ENCODE peak calls at places on chromosome 1, in four cellular contexts. One of them, this sample, is unnamed.

GRCh38 chr1:226645279-226645976 is 93.7 kb downstream of the ITPKB start:
- DNase-seq in HepG2: no peak
- DNase-seq in H1: no peak
- DNase-seq in K562: no peak
- DNase-seq in this sample: no peak

GRCh38 chr1:172708452-172708851 is 49.5 kb downstream of the FASLG start:
- DNase-seq in HepG2: no peak
- DNase-seq in H1: no peak
- DNase-seq in K562: no peak
- DNase-seq in this sample: no peak

GRCh38 chr1:207910678-207911354 is at the start of gene CD34:
- DNase-seq in HepG2: no peak
- DNase-seq in H1: no peak
- DNase-seq in K562: no peak
- DNase-seq in this sample: no peak

GRCh38 chr1:57910782-57911181 is 486.9 kb upstream of the DAB1 start:
- DNase-seq in H1: no peak
- DNase-seq in HepG2: no peak
- DNase-seq in K562: no peak
- DNase-seq in this sample: no peak

GRCh38 chr1:57422271-57423134 is 1.4 kb downstream of the DAB1 start:
- DNase-seq in H1: no peak
- DNase-seq in HepG2: no peak
- DNase-seq in K562: no peak
- DNase-seq in this sample: no peak

GRCh38 chr1:42940851-42941639 is 17.6 kb downstream of the SLC2A1 start:
- DNase-seq in K562: no peak
- DNase-seq in H1: no peak
- DNase-seq in HepG2: peak
- DNase-seq in this sample: no peak

GRCh38 chr1:117120774-117121588 is 568 bp downstream of the TRIM45 start:
- DNase-seq in H1: no peak
- DNase-seq in K562: no peak
- DNase-seq in HepG2: peak
- DNase-seq in this sample: peak

GRCh38 chr1:22739648-22740385 is 29.2 kb downstream of the EPHB2 start:
- DNase-seq in K562: peak
- DNase-seq in H1: no peak
- DNase-seq in HepG2: no peak
- DNase-seq in this sample: peak

GRCh38 chr1:68704800-68705443 is 208.0 kb upstream of the DEPDC1 start:
- DNase-seq in HepG2: no peak
- DNase-seq in K562: no peak
- DNase-seq in H1: no peak
- DNase-seq in this sample: no peak

GRCh38 chr1:204225841-204226745 is 12.3 kb upstream of the GOLT1A start:
- DNase-seq in H1: no peak
- DNase-seq in K562: no peak
- DNase-seq in HepG2: peak
- DNase-seq in this sample: no peak

GRCh38 chr1:109290998-109291397 is 8.1 kb upstream of the PSRC1 start:
- DNase-seq in H1: no peak
- DNase-seq in K562: no peak
- DNase-seq in HepG2: no peak
- DNase-seq in this sample: no peak

GRCh38 chr1:1264868-1265272 is 8.8 kb downstream of the UBE2J2 start:
- DNase-seq in K562: peak
- DNase-seq in H1: no peak
- DNase-seq in HepG2: no peak
- DNase-seq in this sample: no peak

GRCh38 chr1:206717237-206717989 is 32.7 kb downstream of the MAPKAPK2 start:
- DNase-seq in H1: no peak
- DNase-seq in HepG2: no peak
- DNase-seq in K562: no peak
- DNase-seq in this sample: no peak

GRCh38 chr1:185853739-185854138 is 119.5 kb downstream of the HMCN1 start:
- DNase-seq in K562: no peak
- DNase-seq in H1: no peak
- DNase-seq in HepG2: no peak
- DNase-seq in this sample: no peak

GRCh38 chr1:203888807-203889251 is 27.4 kb downstream of the SNRPE start:
- DNase-seq in K562: no peak
- DNase-seq in H1: no peak
- DNase-seq in HepG2: no peak
- DNase-seq in this sample: peak

GRCh38 chr1:12179111-12179519 is 12.3 kb downstream of the TNFRSF1B start:
- DNase-seq in K562: no peak
- DNase-seq in HepG2: peak
- DNase-seq in H1: no peak
- DNase-seq in this sample: no peak

GRCh38 chr1:24202556-24202955 is 15.5 kb upstream of the IFNLR1 start:
- DNase-seq in HepG2: no peak
- DNase-seq in K562: no peak
- DNase-seq in H1: no peak
- DNase-seq in this sample: no peak

GRCh38 chr1:226810681-226811080 is 59.7 kb upstream of the PSEN2 start:
- DNase-seq in HepG2: no peak
- DNase-seq in K562: no peak
- DNase-seq in H1: no peak
- DNase-seq in this sample: no peak

GRCh38 chr1:54996869-54997710 is 1.6 kb upstream of the BSND start:
- DNase-seq in HepG2: no peak
- DNase-seq in H1: no peak
- DNase-seq in K562: peak
- DNase-seq in this sample: no peak

GRCh38 chr1:54581621-54582035 is 33.6 kb downstream of the ACOT11 start:
- DNase-seq in H1: no peak
- DNase-seq in K562: no peak
- DNase-seq in HepG2: peak
- DNase-seq in this sample: peak

GRCh38 chr1:203871114-203871875 is 9.9 kb downstream of the SNRPE start:
- DNase-seq in K562: peak
- DNase-seq in H1: peak
- DNase-seq in HepG2: peak
- DNase-seq in this sample: peak

GRCh38 chr1:118963456-118964430 is 24.4 kb downstream of the TBX15 start:
- DNase-seq in HepG2: peak
- DNase-seq in H1: no peak
- DNase-seq in K562: no peak
- DNase-seq in this sample: no peak

GRCh38 chr1:231481289-231481688 is 47.2 kb upstream of the TSNAX start:
- DNase-seq in HepG2: no peak
- DNase-seq in H1: no peak
- DNase-seq in K562: no peak
- DNase-seq in this sample: no peak

GRCh38 chr1:231487910-231488309 is 40.6 kb upstream of the TSNAX start:
- DNase-seq in H1: no peak
- DNase-seq in K562: no peak
- DNase-seq in HepG2: no peak
- DNase-seq in this sample: no peak

GRCh38 chr1:231485029-231485784 is 43.3 kb upstream of the TSNAX start:
- DNase-seq in K562: no peak
- DNase-seq in HepG2: peak
- DNase-seq in H1: no peak
- DNase-seq in this sample: no peak

GRCh38 chr1:231487019-231487418 is 41.5 kb upstream of the TSNAX start:
- DNase-seq in H1: no peak
- DNase-seq in HepG2: peak
- DNase-seq in K562: no peak
- DNase-seq in this sample: no peak
- TF ChIP-seq PHF8 in H1: no peak
- TF ChIP-seq PHF8 in HepG2: no peak
- TF ChIP-seq PHF8 in K562: no peak
- TF ChIP-seq PHF8 in this sample: no peak

GRCh38 chr1:197127513-197127912 is 19.0 kb downstream of the ASPM start:
- DNase-seq in K562: no peak
- DNase-seq in H1: no peak
- DNase-seq in HepG2: no peak
- DNase-seq in this sample: no peak
- TF ChIP-seq PHF8 in K562: no peak
- TF ChIP-seq PHF8 in H1: no peak
- TF ChIP-seq PHF8 in HepG2: no peak
- TF ChIP-seq PHF8 in this sample: no peak

DNA sequence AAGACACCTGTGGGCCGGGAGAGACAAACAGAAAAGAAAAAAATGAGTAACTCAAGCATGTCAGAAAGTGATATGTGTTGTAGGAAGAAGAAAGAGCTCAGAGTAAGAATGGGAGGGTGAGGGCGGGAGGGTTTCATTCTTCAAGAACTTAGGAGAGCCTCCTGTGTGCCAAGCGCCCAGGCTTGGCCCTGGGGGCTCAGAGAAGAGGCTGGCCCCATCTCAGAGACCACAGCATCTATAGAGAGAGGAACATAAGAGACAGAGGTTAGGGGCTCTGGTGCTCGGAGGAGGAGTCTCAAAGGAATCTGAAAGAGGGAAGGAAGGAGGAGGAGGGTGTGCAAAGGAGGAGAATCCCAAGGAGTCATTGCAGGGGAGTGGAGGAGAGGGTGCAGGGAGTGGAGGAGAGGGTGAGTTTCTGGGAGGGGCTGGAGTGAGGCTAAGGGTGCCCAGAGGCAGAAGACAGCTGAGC is 221.4 kb upstream of the VAMP3 start:
- DNase-seq in HepG2: no peak
- DNase-seq in K562: no peak
- DNase-seq in H1: no peak
- DNase-seq in this sample: peak
- TF ChIP-seq PHF8 in HepG2: no peak
- TF ChIP-seq PHF8 in K562: no peak
- TF ChIP-seq PHF8 in H1: no peak
- TF ChIP-seq PHF8 in this sample: no peak

GRCh38 chr1:234300096-234300495 is 73.2 kb upstream of the COA6 start:
- DNase-seq in H1: no peak
- DNase-seq in HepG2: no peak
- DNase-seq in K562: no peak
- DNase-seq in this sample: no peak
- TF ChIP-seq PHF8 in H1: no peak
- TF ChIP-seq PHF8 in HepG2: no peak
- TF ChIP-seq PHF8 in K562: no peak
- TF ChIP-seq PHF8 in this sample: no peak

GRCh38 chr1:29196863-29197589 is 15.3 kb upstream of the SRSF4 start:
- DNase-seq in HepG2: no peak
- DNase-seq in K562: no peak
- DNase-seq in H1: no peak
- DNase-seq in this sample: peak

GRCh38 chr1:29190718-29191117 is 9.0 kb upstream of the SRSF4 start:
- DNase-seq in K562: no peak
- DNase-seq in H1: no peak
- DNase-seq in HepG2: no peak
- DNase-seq in this sample: no peak

GRCh38 chr1:29195875-29196274 is 14.2 kb upstream of the SRSF4 start:
- DNase-seq in HepG2: no peak
- DNase-seq in K562: no peak
- DNase-seq in H1: no peak
- DNase-seq in this sample: no peak

GRCh38 chr1:29197590-29197924 is 15.9 kb upstream of the SRSF4 start:
- DNase-seq in HepG2: peak
- DNase-seq in K562: peak
- DNase-seq in H1: no peak
- DNase-seq in this sample: peak

GRCh38 chr1:29193879-29194455 is 12.3 kb upstream of the SRSF4 start:
- DNase-seq in HepG2: no peak
- DNase-seq in H1: no peak
- DNase-seq in K562: no peak
- DNase-seq in this sample: no peak
- TF ChIP-seq PHF8 in HepG2: no peak
- TF ChIP-seq PHF8 in H1: no peak
- TF ChIP-seq PHF8 in K562: no peak
- TF ChIP-seq PHF8 in this sample: no peak

This sample was measured in A549.